ENCODE peak calls at places on chromosomes 4 and X, in six cellular contexts. O, Z, J, V, X and C are unnamed samples.
A peak's percentile ranks its signal among the peaks of the same experiment; 100 is the strongest.

GRCh38 chr4:110514889-110515479 is 39.0 kb downstream of the ENPEP start:
- DNase-seq in O (no peak), Z (peak; percentile 47), J (no peak), V (no peak), X (peak; percentile 54), C (peak; percentile 43)

GRCh38 chr4:70992354-70992753 is 1.1 kb upstream of the DCK start:
- DNase-seq in O (no peak), Z (peak; percentile 22), J (peak; percentile 64), V (no peak), X (no peak), C (peak; percentile 66)

GRCh38 chrX:1025413-1025812 is 187.0 kb downstream of the CRLF2 start:
- DNase-seq in O (no peak), Z (no peak), J (no peak), V (no peak), X (no peak), C (no peak)

GRCh38 chrX:43882294-43882681 is at the start of gene MAOB:
- DNase-seq in O (peak; percentile 49), Z (peak; percentile 2), J (peak; percentile 50), V (no peak), X (no peak), C (no peak)

GRCh38 chrX:103688949-103689348 is 2.5 kb upstream of the MORF4L2 start:
- DNase-seq in O (no peak), Z (peak; percentile 45), J (no peak), V (no peak), X (peak; percentile 43), C (peak; percentile 39)

GRCh38 chr4:140752669-140753068 is 3.5 kb downstream of the TBC1D9 start:
- DNase-seq in O (no peak), Z (peak; percentile 20), J (no peak), V (no peak), X (no peak), C (no peak)

GRCh38 chr4:53193111-53193510 is 172.8 kb downstream of the SCFD2 start:
- DNase-seq in O (no peak), Z (no peak), J (no peak), V (no peak), X (no peak), C (no peak)

GRCh38 chrX:107721318-107721717 is 54.3 kb downstream of the TSC22D3 start:
- DNase-seq in O (no peak), Z (no peak), J (no peak), V (no peak), X (no peak), C (no peak)

GRCh38 chrX:13689519-13690211 is 737 bp downstream of the RAB9A start:
- DNase-seq in O (peak; percentile 45), Z (peak; percentile 50), J (no peak), V (no peak), X (peak; percentile 36), C (peak; percentile 25)

GRCh38 chrX:39852496-39852895 is 245.3 kb downstream of the BCOR start:
- DNase-seq in O (no peak), Z (no peak), J (no peak), V (no peak), X (no peak), C (no peak)

GRCh38 chr4:57850141-57850540 is 740.0 kb upstream of the IGFBP7 start:
- DNase-seq in O (no peak), Z (no peak), J (no peak), V (no peak), X (no peak), C (no peak)

GRCh38 chrX:29478336-29479069 is 736.9 kb upstream of the MAGEB2 start:
- DNase-seq in O (peak; percentile 30), Z (peak; percentile 45), J (peak; percentile 14), V (no peak), X (peak; percentile 7), C (peak; percentile 0)

GRCh38 chrX:131213400-131213799 is 75.7 kb downstream of the IGSF1 start:
- DNase-seq in O (no peak), Z (no peak), J (no peak), V (no peak), X (no peak), C (no peak)

GRCh38 chr4:86939123-86939522 is 4.3 kb downstream of the AFF1 start:
- DNase-seq in O (no peak), Z (peak; percentile 26), J (no peak), V (no peak), X (no peak), C (peak; percentile 62)

GRCh38 chr4:88177981-88178632 is 19.7 kb upstream of the ABCG2 start:
- DNase-seq in O (no peak), Z (peak; percentile 65), J (no peak), V (no peak), X (peak; percentile 84), C (peak; percentile 93)

GRCh38 chrX:723781-724180 is 93.2 kb downstream of the SHOX start:
- DNase-seq in O (no peak), Z (peak; percentile 15), J (no peak), V (no peak), X (no peak), C (no peak)

GRCh38 chrX:71103110-71103983 is 3.2 kb downstream of the CXorf65 start:
- DNase-seq in O (no peak), Z (no peak), J (peak; percentile 14), V (no peak), X (no peak), C (no peak)

GRCh38 chrX:132059973-132060540 is 37.0 kb downstream of the STK26 start:
- DNase-seq in O (no peak), Z (no peak), J (no peak), V (no peak), X (no peak), C (no peak)

GRCh38 chr4:87545052-87545451 is 15.9 kb upstream of the SPARCL1 start:
- DNase-seq in O (no peak), Z (no peak), J (no peak), V (no peak), X (no peak), C (no peak)

DNA sequence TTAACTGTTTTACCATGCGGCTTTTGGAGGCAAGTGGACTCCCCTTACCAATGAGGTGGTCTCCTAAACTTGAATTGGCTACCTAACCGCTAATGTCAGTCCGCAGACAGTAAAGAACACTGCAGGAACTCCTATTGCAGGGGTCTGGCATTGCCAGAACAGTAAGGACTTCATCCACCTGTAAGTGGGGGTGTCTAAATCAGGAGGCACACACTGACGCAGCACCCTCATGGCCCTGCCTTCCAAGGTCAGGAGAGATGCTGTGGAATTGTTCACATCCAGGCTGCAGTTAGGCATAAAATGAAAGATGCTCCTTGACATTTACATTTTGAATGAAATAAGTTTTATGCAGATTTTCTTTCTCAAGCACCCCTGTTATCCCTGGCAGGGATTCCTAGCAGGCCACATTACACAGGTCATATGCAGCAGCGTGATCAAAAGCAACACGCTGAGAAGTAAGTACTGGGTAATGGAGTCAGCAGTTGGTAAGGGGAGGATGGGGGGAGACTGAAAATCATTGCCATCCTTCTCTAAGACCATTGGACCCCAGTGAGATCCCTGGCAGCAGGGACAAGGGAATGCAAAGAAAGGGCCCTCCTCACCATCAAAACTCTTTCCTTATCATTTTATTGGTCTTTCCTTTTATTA is 3.8 kb downstream of the PPARGC1A start:
- DNase-seq in O (no peak), Z (no peak), J (no peak), V (no peak), X (no peak), C (no peak)
- H3K4me3 ChIP-seq in O (no peak overlapping the region), Z (no peak overlapping the region), J (no peak overlapping the region), V (no peak overlapping the region), X (no peak overlapping the region), C (no peak overlapping the region)

DNA sequence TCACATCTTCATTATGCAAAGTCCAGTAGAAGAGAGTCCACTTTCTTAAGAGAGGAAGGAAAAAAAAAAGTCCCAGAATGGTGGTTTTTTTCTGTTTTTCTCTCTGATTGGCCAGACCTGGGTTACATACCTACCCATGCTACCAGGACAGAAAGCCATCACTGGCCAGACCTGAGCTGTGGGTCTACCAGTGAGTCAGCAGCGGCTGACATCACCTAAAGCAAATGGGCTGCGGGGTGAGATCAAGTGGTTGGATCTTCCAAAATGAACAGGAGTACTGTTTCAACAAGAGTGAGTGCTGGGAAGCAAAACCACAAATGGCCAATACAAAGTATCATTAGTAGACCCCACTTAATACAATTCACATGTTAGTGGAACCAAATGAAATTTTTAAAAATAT is 1.6 kb upstream of the NDST3 start:
- DNase-seq in O (no peak), Z (peak; percentile 10), J (no peak), V (no peak), X (peak; percentile 62), C (peak; percentile 39)
- H3K4me3 ChIP-seq in O (no peak overlapping the region), Z (no peak overlapping the region), J (no peak overlapping the region), V (peak overlapping the region; percentile 72), X (peak overlapping the region; percentile 44), C (no peak overlapping the region)

DNA sequence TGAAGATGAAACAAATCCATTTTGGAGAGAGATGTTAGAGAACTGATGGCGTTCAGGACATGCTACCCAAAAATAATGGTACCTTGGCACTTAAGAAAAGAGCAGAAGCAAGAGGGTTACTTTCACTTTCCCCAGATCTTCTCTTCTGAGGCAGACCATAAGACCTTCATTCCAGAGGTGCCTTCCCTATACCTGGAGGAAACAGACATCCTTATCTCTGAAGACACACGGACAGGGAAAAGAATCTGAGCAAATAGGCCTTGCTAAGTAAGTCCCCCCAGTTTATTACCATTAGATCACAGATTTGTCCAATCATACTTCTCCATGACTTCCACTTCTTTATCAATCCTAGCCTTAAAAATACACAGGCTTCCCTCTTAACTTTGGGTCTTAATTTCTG is 2.0 kb upstream of the FGF2 start:
- DNase-seq in O (no peak), Z (no peak), J (no peak), V (no peak), X (no peak), C (no peak)
- H3K4me3 ChIP-seq in O (no peak overlapping the region), Z (no peak overlapping the region), J (no peak overlapping the region), V (no peak overlapping the region), X (no peak overlapping the region), C (no peak overlapping the region)

GRCh38 chr4:180060159-180060889 is 2182.9 kb upstream of the TENM3 start:
- DNase-seq in O (no peak), Z (peak; percentile 2), J (no peak), V (no peak), X (peak; percentile 52), C (peak; percentile 23)
- H3K4me3 ChIP-seq in O (no peak overlapping the region), Z (no peak overlapping the region), J (peak overlapping the region; percentile 32), V (peak overlapping the region; percentile 74), X (peak overlapping the region; percentile 58), C (no peak overlapping the region)

GRCh38 chrX:78555401-78555980 is 103.6 kb downstream of the RTL3 start:
- DNase-seq in O (no peak), Z (peak; percentile 9), J (no peak), V (no peak), X (peak; percentile 15), C (no peak)
- H3K4me3 ChIP-seq in O (no peak overlapping the region), Z (no peak overlapping the region), J (no peak overlapping the region), V (no peak overlapping the region), X (no peak overlapping the region), C (no peak overlapping the region)